ENCODE peak calls at places on chromosomes 6 and 20, in five cellular contexts. O is CD8-positive, alpha-beta T cell; C is MCF 10A; W is spleen; Y is testis. N is an unnamed sample.

GRCh38 chr6:41625442-41625841 is 12.8 kb upstream of the MDFI start:
- DNase-seq in W (no peak), C (peak; percentile 93), Y (no peak), O (no peak), N (no peak)

GRCh38 chr20:17568045-17568788 is 1.7 kb upstream of the DSTN start:
- DNase-seq in O (no peak), W (no peak), C (no peak), Y (no peak), N (no peak)

GRCh38 chr6:135383297-135383696 is 114.2 kb downstream of the AHI1 start:
- DNase-seq in Y (no peak), C (no peak), O (no peak), W (no peak), N (no peak)

GRCh38 chr6:89035252-89036106 is 45.1 kb upstream of the PNRC1 start:
- DNase-seq in W (no peak), Y (peak; percentile 88), C (peak; percentile 100), O (no peak), N (no peak)

GRCh38 chr6:102774326-102774725 is 1380.8 kb downstream of the GRIK2 start:
- DNase-seq in O (no peak), C (no peak), Y (no peak), W (no peak), N (no peak)

GRCh38 chr6:151119823-151120524 is 119.8 kb upstream of the AKAP12 start:
- DNase-seq in W (no peak), O (no peak), Y (no peak), C (no peak), N (no peak)

GRCh38 chr6:36249010-36249409 is 20.9 kb upstream of the PNPLA1 start:
- DNase-seq in O (no peak), Y (no peak), C (no peak), W (no peak), N (no peak)

GRCh38 chr20:32761831-32762753 is at the start of gene DNMT3B:
- DNase-seq in Y (peak; percentile 90), O (peak; percentile 47), W (peak; percentile 91), C (peak; percentile 65), N (peak; percentile 83)

GRCh38 chr20:56386219-56386618 is 5.8 kb downstream of the AURKA start:
- DNase-seq in W (no peak), O (no peak), C (no peak), Y (no peak), N (no peak)

GRCh38 chr6:108476381-108476780 is 84.3 kb upstream of the FOXO3 start:
- DNase-seq in O (no peak), W (no peak), Y (no peak), C (no peak), N (no peak)

GRCh38 chr6:153044295-153044694 is 41.8 kb upstream of the MTRF1L start:
- DNase-seq in W (no peak), Y (no peak), O (no peak), C (no peak), N (no peak)

GRCh38 chr6:138803914-138804313 is 8.0 kb downstream of the ECT2L start:
- DNase-seq in O (no peak), C (no peak), Y (no peak), W (no peak), N (no peak)

GRCh38 chr6:46014511-46015118 is 1.0 kb downstream of the CLIC5 start:
- DNase-seq in W (peak; percentile 73), Y (peak; percentile 18), C (no peak), O (no peak), N (no peak)

GRCh38 chr6:150243620-150244314 is 100.9 kb downstream of the PPP1R14C start:
- DNase-seq in C (no peak), O (no peak), W (no peak), Y (no peak), N (no peak)

GRCh38 chr20:32356935-32357868 is 929 bp upstream of the ASXL1 start:
- DNase-seq in Y (peak; percentile 42), O (no peak), W (no peak), C (peak; percentile 45), N (no peak)

GRCh38 chr6:324116-324728 is 31.9 kb downstream of the DUSP22 start:
- DNase-seq in Y (no peak), O (no peak), C (no peak), W (peak; percentile 83), N (no peak)

GRCh38 chr6:134331255-134331654 is 13.3 kb upstream of the SGK1 start:
- DNase-seq in O (no peak), C (no peak), Y (no peak), W (no peak), N (no peak)

GRCh38 chr6:32177182-32177787 is 920 bp upstream of the RNF5 start:
- DNase-seq in O (no peak), W (no peak), C (peak; percentile 84), Y (no peak), N (peak; percentile 44)

GRCh38 chr6:97822632-97823031 is 539.6 kb upstream of the MMS22L start:
- DNase-seq in C (no peak), W (no peak), O (no peak), Y (no peak), N (no peak)

DNA sequence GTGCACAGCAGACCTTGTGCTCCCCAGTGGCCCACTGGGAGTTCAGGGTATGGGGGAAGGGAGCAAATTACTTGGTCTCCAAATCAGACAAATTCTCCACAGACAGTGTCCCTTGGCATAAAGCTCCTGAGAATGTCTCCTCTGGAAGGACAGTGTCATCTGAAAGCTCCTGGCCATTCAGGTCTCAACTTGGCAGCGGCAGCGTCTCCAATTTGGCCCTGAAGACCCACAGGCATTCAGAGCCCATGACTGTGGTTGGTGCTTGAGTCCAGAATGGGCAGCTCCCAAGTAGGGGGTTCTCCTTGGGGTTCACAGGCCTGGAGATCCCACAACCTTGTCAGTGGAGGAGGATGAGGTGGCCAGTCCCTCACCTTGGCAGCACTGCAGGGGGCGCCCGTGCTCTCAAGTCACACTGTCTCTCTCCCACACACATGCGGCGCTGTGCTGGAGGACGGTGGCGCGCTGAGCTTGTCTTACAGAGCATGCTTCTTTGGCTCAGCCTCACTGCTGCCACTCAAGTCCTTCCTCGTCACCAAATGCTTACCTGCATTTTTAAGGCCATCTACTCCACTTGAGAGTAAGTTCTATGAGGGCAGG is 20.7 kb downstream of the DYNLRB1 start:
- DNase-seq in Y (peak; percentile 91), W (peak; percentile 84), C (no peak), O (no peak), N (no peak)
- TF ChIP-seq CTCF in Y (peak; percentile 54), W (peak; percentile 44), C (no peak), O (no peak), N (peak; percentile 58)

GRCh38 chr6:42984001-42984923 is at the start of gene PPP2R5D:
- DNase-seq in C (peak; percentile 99), O (peak; percentile 95), W (peak; percentile 97), Y (peak; percentile 99), N (peak; percentile 97)
- TF ChIP-seq CTCF in C (no peak), O (no peak), W (peak; percentile 47), Y (peak; percentile 19), N (peak; percentile 13)

DNA sequence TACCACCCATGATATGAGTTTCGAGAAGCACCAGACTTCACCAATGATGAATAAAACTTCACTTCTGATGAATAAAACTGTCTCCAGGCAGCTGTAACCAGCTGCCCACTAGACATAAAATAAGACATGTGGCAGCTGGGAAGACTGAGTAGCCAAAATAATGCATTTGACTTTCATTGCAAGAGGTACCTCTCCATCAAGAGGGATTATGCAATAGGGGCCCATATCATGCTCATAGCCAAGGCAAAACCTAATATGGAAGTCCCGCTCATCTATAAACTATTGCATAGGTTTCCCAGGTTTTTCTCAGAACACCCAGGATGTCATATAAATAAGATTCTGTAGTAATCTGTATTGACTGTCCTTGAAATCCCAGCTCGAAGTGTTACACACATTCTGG is 155.5 kb downstream of the SIM1 start:
- DNase-seq in O (no peak), Y (no peak), C (no peak), W (no peak), N (no peak)
- TF ChIP-seq CTCF in O (no peak), Y (no peak), C (no peak), W (no peak), N (no peak)

DNA sequence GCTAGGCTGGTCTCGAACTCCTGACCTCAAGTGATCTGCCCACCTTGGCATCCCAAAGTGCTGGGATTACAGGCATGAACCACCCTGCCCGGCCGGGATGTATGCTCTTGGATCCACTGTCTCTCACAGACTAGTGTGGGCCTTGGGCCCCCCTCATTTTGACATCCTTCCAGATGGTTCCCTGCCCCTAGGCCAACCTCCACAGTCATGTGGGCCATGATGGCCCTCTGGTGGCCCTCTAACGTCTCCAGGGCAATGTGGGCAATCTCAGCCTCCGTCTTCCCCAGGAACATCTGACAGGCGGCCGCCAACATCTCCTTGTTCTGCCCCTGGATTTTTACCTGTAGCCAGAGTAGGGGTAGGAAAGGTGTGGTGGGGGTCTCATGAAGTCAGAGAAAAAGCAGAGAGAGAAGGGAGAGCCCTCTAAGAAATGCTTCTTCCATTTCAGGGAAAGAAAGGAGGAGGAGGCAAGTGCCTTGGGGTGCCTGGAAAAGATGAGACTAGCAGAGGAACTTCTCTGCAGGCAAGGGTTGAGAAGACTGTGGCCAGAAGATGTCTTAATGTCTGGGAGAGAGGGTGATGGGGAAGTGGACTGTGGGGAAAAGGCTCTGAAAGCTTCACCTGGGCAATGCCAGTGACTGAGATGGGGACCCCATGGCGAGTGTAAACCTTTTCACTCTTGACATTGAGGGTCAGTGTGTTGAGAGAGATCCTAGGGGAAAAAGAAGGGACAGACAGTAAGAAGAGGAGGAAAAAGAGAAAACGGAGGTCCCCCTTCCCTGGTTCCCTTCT is 1.3 kb downstream of the FLOT1 start:
- DNase-seq in O (no peak), C (no peak), W (no peak), Y (no peak), N (no peak)
- TF ChIP-seq CTCF in O (no peak), C (no peak), W (no peak), Y (no peak), N (no peak)

DNA sequence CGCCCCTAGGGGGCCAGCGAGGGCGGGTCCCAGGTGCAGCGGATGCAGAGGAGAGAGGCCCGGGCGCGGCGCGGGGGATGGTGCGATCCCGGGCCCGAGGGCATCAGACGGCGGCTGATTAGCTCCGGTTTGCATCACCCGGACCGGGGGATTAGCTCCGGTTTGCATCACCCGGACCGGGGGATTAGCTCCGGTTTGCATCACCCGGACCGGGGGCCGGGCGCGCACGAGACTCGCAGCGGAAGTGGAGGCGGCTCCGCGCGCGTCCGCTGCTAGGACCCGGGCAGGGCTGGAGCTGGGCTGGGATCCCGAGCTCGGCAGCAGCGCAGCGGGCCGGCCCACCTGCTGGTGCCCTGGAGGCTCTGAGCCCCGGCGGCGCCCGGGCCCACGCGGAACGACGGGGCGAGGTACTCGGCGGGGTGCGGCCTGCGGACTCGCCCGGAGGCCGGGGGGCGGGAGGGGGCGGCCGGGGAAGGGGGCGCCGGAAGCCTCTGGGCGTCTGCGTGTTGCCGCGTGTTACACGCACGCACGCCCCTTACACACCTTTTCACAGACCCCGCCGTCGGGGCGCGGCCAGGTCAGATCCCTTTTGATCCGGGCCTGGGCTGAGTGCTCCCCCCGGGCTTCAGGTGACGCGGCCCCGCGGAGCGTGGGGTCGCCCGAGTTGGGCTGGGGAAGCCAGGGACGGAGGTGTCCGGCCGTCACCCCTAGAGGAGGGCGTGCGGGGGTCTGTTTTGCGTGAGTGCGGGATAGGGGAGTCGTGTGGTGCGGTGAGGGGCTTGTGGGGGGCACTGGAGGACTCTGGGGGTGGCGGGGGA is 412 bp downstream of the TRIB3 start:
- DNase-seq in W (peak; percentile 93), C (peak; percentile 85), Y (peak; percentile 31), O (peak; percentile 36), N (no peak)
- TF ChIP-seq CTCF in W (no peak), C (no peak), Y (no peak), O (no peak), N (peak; percentile 39)

DNA sequence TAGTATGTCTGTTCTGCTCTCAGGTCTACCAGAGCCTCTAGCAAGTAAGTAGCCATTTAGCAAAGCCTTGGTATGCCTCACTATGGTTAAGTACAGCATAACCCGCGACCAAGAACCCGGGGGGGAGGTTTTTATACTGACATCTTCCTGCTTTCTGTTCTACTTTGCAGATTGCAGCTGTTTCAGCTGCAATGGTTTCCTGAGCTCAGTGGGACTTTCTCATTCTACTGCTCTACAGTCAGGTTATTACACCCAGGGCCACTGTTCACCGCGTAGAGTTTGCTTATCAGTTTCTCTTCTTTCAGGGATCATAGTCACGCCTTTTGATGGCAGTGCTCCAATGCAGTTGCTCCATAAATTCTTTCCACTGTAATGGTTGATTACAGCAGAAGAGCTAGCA is 631.3 kb downstream of the TFAP2A start:
- DNase-seq in W (no peak), O (no peak), Y (no peak), C (peak; percentile 6), N (no peak)
- TF ChIP-seq CTCF in W (no peak), O (no peak), Y (no peak), C (no peak), N (no peak)